ENCODE peak calls at places on chromosomes 12 and 14, in ten cellular contexts. One of them, this sample, is unnamed.

GRCh38 chr12:107167756-107168155 is 74.4 kb upstream of the CRY1 start:
- DNase-seq in omental fat pad: no peak
- DNase-seq in fibroblast of mammary gland: no peak
- DNase-seq in GM13977: no peak
- DNase-seq in activated CD8-positive, alpha-beta T cell treated with anti-CD3 and anti-CD28 coated beads for 36 hours: no peak
- DNase-seq in AG09309: no peak
- DNase-seq in astrocyte of the cerebellum: no peak
- DNase-seq in tibial nerve: no peak
- DNase-seq in tibial artery: no peak
- DNase-seq in left lung: no peak
- DNase-seq in this sample: no peak

GRCh38 chr12:27614866-27615265 is 81.4 kb upstream of the REP15 start:
- DNase-seq in omental fat pad: no peak
- DNase-seq in fibroblast of mammary gland: no peak
- DNase-seq in GM13977: no peak
- DNase-seq in activated CD8-positive, alpha-beta T cell treated with anti-CD3 and anti-CD28 coated beads for 36 hours: no peak
- DNase-seq in AG09309: no peak
- DNase-seq in astrocyte of the cerebellum: no peak
- DNase-seq in tibial nerve: no peak
- DNase-seq in tibial artery: no peak
- DNase-seq in left lung: no peak
- DNase-seq in this sample: no peak

GRCh38 chr12:91954326-91954725 is 191.3 kb downstream of the BTG1 start:
- DNase-seq in omental fat pad: no peak
- DNase-seq in fibroblast of mammary gland: no peak
- DNase-seq in GM13977: no peak
- DNase-seq in activated CD8-positive, alpha-beta T cell treated with anti-CD3 and anti-CD28 coated beads for 36 hours: no peak
- DNase-seq in AG09309: no peak
- DNase-seq in astrocyte of the cerebellum: no peak
- DNase-seq in tibial nerve: no peak
- DNase-seq in tibial artery: no peak
- DNase-seq in left lung: no peak
- DNase-seq in this sample: no peak

GRCh38 chr12:2627343-2628191 is 167.2 kb upstream of the FKBP4 start:
- DNase-seq in omental fat pad: no peak
- DNase-seq in fibroblast of mammary gland: no peak
- DNase-seq in GM13977: no peak
- DNase-seq in activated CD8-positive, alpha-beta T cell treated with anti-CD3 and anti-CD28 coated beads for 36 hours: no peak
- DNase-seq in AG09309: no peak
- DNase-seq in astrocyte of the cerebellum: no peak
- DNase-seq in tibial nerve: no peak
- DNase-seq in tibial artery: no peak
- DNase-seq in left lung: no peak
- DNase-seq in this sample: no peak

GRCh38 chr12:46959484-46959883 is 119.9 kb upstream of the PCED1B start:
- DNase-seq in omental fat pad: no peak
- DNase-seq in fibroblast of mammary gland: peak
- DNase-seq in GM13977: no peak
- DNase-seq in activated CD8-positive, alpha-beta T cell treated with anti-CD3 and anti-CD28 coated beads for 36 hours: no peak
- DNase-seq in AG09309: peak
- DNase-seq in astrocyte of the cerebellum: no peak
- DNase-seq in tibial nerve: no peak
- DNase-seq in tibial artery: no peak
- DNase-seq in left lung: no peak
- DNase-seq in this sample: peak

GRCh38 chr12:3214508-3215365 is 137.6 kb downstream of the TSPAN9 start:
- DNase-seq in omental fat pad: no peak
- DNase-seq in fibroblast of mammary gland: no peak
- DNase-seq in GM13977: no peak
- DNase-seq in activated CD8-positive, alpha-beta T cell treated with anti-CD3 and anti-CD28 coated beads for 36 hours: no peak
- DNase-seq in AG09309: no peak
- DNase-seq in astrocyte of the cerebellum: no peak
- DNase-seq in tibial nerve: no peak
- DNase-seq in tibial artery: no peak
- DNase-seq in left lung: peak
- DNase-seq in this sample: no peak

GRCh38 chr12:54648265-54648664 is at the start of gene DCD:
- DNase-seq in omental fat pad: no peak
- DNase-seq in fibroblast of mammary gland: no peak
- DNase-seq in GM13977: no peak
- DNase-seq in activated CD8-positive, alpha-beta T cell treated with anti-CD3 and anti-CD28 coated beads for 36 hours: no peak
- DNase-seq in AG09309: no peak
- DNase-seq in astrocyte of the cerebellum: no peak
- DNase-seq in tibial nerve: no peak
- DNase-seq in tibial artery: no peak
- DNase-seq in left lung: no peak
- DNase-seq in this sample: no peak

GRCh38 chr14:35965425-35965824 is 139.3 kb downstream of the BRMS1L start:
- DNase-seq in omental fat pad: no peak
- DNase-seq in fibroblast of mammary gland: no peak
- DNase-seq in GM13977: no peak
- DNase-seq in activated CD8-positive, alpha-beta T cell treated with anti-CD3 and anti-CD28 coated beads for 36 hours: no peak
- DNase-seq in AG09309: no peak
- DNase-seq in astrocyte of the cerebellum: no peak
- DNase-seq in tibial nerve: no peak
- DNase-seq in tibial artery: no peak
- DNase-seq in left lung: no peak
- DNase-seq in this sample: no peak

GRCh38 chr12:102167821-102168605 is 29.6 kb downstream of the PMCH start:
- DNase-seq in omental fat pad: no peak
- DNase-seq in fibroblast of mammary gland: peak
- DNase-seq in GM13977: peak
- DNase-seq in activated CD8-positive, alpha-beta T cell treated with anti-CD3 and anti-CD28 coated beads for 36 hours: no peak
- DNase-seq in AG09309: no peak
- DNase-seq in astrocyte of the cerebellum: no peak
- DNase-seq in tibial nerve: no peak
- DNase-seq in tibial artery: no peak
- DNase-seq in left lung: no peak
- DNase-seq in this sample: peak

GRCh38 chr12:123384994-123385376 is 1.1 kb downstream of the KMT5A start:
- DNase-seq in omental fat pad: no peak
- DNase-seq in fibroblast of mammary gland: peak
- DNase-seq in GM13977: no peak
- DNase-seq in activated CD8-positive, alpha-beta T cell treated with anti-CD3 and anti-CD28 coated beads for 36 hours: no peak
- DNase-seq in AG09309: no peak
- DNase-seq in astrocyte of the cerebellum: no peak
- DNase-seq in tibial nerve: no peak
- DNase-seq in tibial artery: no peak
- DNase-seq in left lung: no peak
- DNase-seq in this sample: peak

DNA sequence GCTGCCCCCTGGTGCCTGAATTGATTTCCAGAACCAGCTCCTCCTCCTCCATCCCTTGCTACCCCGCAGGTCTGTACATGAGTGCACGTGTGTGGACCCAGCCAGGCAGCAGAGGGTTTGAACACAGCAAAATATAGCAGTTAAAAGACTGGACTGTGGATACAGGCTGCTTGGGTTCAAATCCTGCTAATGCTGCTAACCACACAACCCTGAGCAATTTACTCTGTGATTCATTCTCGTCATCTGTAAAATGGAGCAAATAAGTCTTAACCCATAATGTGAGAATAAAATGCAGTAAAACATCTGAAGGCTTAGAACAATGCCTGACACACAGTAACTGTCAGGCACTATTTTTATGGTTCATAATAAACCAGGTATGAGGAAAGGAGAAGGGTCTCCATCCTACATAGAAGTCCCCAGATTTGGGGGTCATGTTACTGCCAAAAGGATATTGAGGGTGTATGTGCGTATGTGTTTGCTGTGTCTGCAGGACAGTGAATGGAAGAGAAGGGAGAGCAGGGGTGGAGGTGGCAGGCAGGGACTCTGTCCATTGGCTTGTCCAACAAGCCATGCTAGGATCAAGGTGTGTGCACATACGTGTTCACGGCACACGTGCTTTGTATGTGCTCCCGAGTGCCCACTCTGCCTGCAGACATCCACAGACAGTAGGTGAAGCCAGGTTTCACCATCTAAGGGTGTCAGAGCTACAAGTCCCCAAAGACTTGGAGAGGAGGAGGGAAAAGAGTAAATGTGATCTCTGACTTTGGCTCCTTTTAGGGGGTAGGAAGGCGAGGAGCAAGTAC is 1.5 kb upstream of the STAT6 start:
- DNase-seq in omental fat pad: no peak
- DNase-seq in fibroblast of mammary gland: no peak
- DNase-seq in GM13977: no peak
- DNase-seq in activated CD8-positive, alpha-beta T cell treated with anti-CD3 and anti-CD28 coated beads for 36 hours: no peak
- DNase-seq in AG09309: no peak
- DNase-seq in astrocyte of the cerebellum: no peak
- DNase-seq in tibial nerve: no peak
- DNase-seq in tibial artery: no peak
- DNase-seq in left lung: no peak
- DNase-seq in this sample: no peak
- TF ChIP-seq CTCF in omental fat pad: no peak
- TF ChIP-seq CTCF in fibroblast of mammary gland: no peak
- TF ChIP-seq CTCF in GM13977: peak
- TF ChIP-seq CTCF in activated CD8-positive, alpha-beta T cell treated with anti-CD3 and anti-CD28 coated beads for 36 hours: peak
- TF ChIP-seq CTCF in AG09309: peak
- TF ChIP-seq CTCF in astrocyte of the cerebellum: peak
- TF ChIP-seq CTCF in tibial nerve: peak
- TF ChIP-seq CTCF in tibial artery: peak
- TF ChIP-seq CTCF in left lung: peak
- TF ChIP-seq CTCF in this sample: no peak

DNA sequence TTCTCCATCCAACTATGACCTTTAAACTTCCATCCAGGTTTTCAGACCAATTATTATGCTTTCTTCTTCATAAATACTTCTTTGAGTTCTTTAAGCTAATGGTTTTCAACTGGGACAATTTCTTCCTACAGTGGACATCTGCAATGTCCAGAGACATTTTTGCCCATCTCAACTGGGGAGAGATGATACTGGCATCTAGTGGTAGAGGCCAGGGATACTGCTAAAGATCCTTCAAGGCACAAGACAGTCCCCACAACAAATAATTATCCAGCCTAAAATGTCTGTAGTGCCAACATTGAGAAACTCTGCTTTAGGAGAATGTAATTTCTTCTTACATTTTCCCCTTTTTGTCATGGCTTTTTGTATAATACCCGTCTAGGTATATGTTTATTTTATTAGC is 10.6 kb downstream of the TRHDE start:
- DNase-seq in omental fat pad: no peak
- DNase-seq in fibroblast of mammary gland: peak
- DNase-seq in GM13977: no peak
- DNase-seq in activated CD8-positive, alpha-beta T cell treated with anti-CD3 and anti-CD28 coated beads for 36 hours: no peak
- DNase-seq in AG09309: no peak
- DNase-seq in astrocyte of the cerebellum: no peak
- DNase-seq in tibial nerve: no peak
- DNase-seq in tibial artery: no peak
- DNase-seq in left lung: no peak
- DNase-seq in this sample: peak
- TF ChIP-seq CTCF in omental fat pad: no peak
- TF ChIP-seq CTCF in fibroblast of mammary gland: peak
- TF ChIP-seq CTCF in GM13977: peak
- TF ChIP-seq CTCF in activated CD8-positive, alpha-beta T cell treated with anti-CD3 and anti-CD28 coated beads for 36 hours: no peak
- TF ChIP-seq CTCF in AG09309: peak
- TF ChIP-seq CTCF in astrocyte of the cerebellum: peak
- TF ChIP-seq CTCF in tibial nerve: peak
- TF ChIP-seq CTCF in tibial artery: peak
- TF ChIP-seq CTCF in left lung: no peak
- TF ChIP-seq CTCF in this sample: peak

DNA sequence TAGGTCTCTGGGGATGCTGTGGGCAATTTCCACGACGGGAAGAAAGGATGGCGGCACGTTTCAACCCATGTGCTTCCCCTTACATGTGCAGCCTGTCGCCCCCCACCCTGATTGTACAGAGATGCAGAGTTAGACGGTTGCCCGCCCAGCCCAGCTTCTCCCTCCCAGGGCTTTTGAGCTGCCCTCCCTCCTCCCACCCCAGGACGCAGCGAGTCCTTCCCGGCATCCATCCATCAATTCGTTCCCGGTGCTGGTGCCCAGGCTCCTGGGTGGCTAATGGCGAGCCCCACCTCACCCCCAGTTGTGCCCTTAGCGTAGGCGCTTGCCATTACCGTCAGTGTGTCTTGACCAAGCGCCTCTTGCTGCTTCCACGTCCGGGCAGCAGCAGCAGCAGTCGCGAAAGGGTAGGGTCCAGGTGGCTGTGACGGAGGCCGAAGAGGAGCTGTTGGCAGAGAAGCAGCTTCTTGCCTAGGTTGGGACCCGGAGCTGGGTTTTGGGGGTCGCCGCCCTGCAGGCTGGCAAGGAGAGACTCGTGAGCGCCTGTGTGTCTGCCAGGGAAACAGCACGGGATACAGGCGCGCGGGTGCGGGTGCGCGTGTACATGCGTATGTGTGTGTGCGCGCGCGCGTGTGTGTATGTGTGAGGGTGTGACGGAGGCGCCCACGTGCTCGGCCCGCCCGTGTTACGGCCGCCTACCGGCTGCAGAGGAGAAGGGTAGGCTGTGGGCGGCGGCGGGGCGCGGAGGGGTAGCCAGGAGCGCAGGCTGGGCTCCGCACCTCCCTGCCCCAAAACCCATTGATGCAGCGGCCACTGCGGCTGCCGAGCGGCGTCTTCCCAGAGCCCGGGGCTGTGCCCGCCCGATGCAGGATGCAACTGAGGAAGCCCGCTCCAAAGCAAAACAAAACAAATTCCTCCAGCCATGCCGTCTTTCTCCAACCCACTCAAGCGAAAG is at the start of gene SLC6A15:
- DNase-seq in omental fat pad: no peak
- DNase-seq in fibroblast of mammary gland: peak
- DNase-seq in GM13977: peak
- DNase-seq in activated CD8-positive, alpha-beta T cell treated with anti-CD3 and anti-CD28 coated beads for 36 hours: peak
- DNase-seq in AG09309: no peak
- DNase-seq in astrocyte of the cerebellum: peak
- DNase-seq in tibial nerve: peak
- DNase-seq in tibial artery: peak
- DNase-seq in left lung: peak
- DNase-seq in this sample: peak
- TF ChIP-seq CTCF in omental fat pad: no peak
- TF ChIP-seq CTCF in fibroblast of mammary gland: peak
- TF ChIP-seq CTCF in GM13977: no peak
- TF ChIP-seq CTCF in activated CD8-positive, alpha-beta T cell treated with anti-CD3 and anti-CD28 coated beads for 36 hours: no peak
- TF ChIP-seq CTCF in AG09309: peak
- TF ChIP-seq CTCF in astrocyte of the cerebellum: peak
- TF ChIP-seq CTCF in tibial nerve: no peak
- TF ChIP-seq CTCF in tibial artery: no peak
- TF ChIP-seq CTCF in left lung: no peak
- TF ChIP-seq CTCF in this sample: peak

GRCh38 chr12:94460594-94460959 is 910 bp upstream of the CEP83 start:
- DNase-seq in omental fat pad: no peak
- DNase-seq in fibroblast of mammary gland: no peak
- DNase-seq in GM13977: no peak
- DNase-seq in activated CD8-positive, alpha-beta T cell treated with anti-CD3 and anti-CD28 coated beads for 36 hours: no peak
- DNase-seq in AG09309: no peak
- DNase-seq in astrocyte of the cerebellum: no peak
- DNase-seq in tibial nerve: no peak
- DNase-seq in tibial artery: no peak
- DNase-seq in left lung: no peak
- DNase-seq in this sample: no peak

GRCh38 chr12:94457331-94457730 is 2.3 kb downstream of the CEP83 start:
- DNase-seq in omental fat pad: no peak
- DNase-seq in fibroblast of mammary gland: peak
- DNase-seq in GM13977: peak
- DNase-seq in activated CD8-positive, alpha-beta T cell treated with anti-CD3 and anti-CD28 coated beads for 36 hours: no peak
- DNase-seq in AG09309: no peak
- DNase-seq in astrocyte of the cerebellum: no peak
- DNase-seq in tibial nerve: no peak
- DNase-seq in tibial artery: no peak
- DNase-seq in left lung: no peak
- DNase-seq in this sample: peak

GRCh38 chr12:94458882-94459772 is 540 bp downstream of the CEP83 start:
- DNase-seq in omental fat pad: no peak
- DNase-seq in fibroblast of mammary gland: peak
- DNase-seq in GM13977: peak
- DNase-seq in activated CD8-positive, alpha-beta T cell treated with anti-CD3 and anti-CD28 coated beads for 36 hours: peak
- DNase-seq in AG09309: no peak
- DNase-seq in astrocyte of the cerebellum: peak
- DNase-seq in tibial nerve: no peak
- DNase-seq in tibial artery: no peak
- DNase-seq in left lung: no peak
- DNase-seq in this sample: peak

GRCh38 chr12:94459773-94460593 is at the start of gene CEP83:
- DNase-seq in omental fat pad: peak
- DNase-seq in fibroblast of mammary gland: peak
- DNase-seq in GM13977: peak
- DNase-seq in activated CD8-positive, alpha-beta T cell treated with anti-CD3 and anti-CD28 coated beads for 36 hours: peak
- DNase-seq in AG09309: peak
- DNase-seq in astrocyte of the cerebellum: peak
- DNase-seq in tibial nerve: peak
- DNase-seq in tibial artery: peak
- DNase-seq in left lung: peak
- DNase-seq in this sample: peak
- TF ChIP-seq CTCF in omental fat pad: no peak
- TF ChIP-seq CTCF in fibroblast of mammary gland: no peak
- TF ChIP-seq CTCF in GM13977: no peak
- TF ChIP-seq CTCF in activated CD8-positive, alpha-beta T cell treated with anti-CD3 and anti-CD28 coated beads for 36 hours: no peak
- TF ChIP-seq CTCF in AG09309: no peak
- TF ChIP-seq CTCF in astrocyte of the cerebellum: no peak
- TF ChIP-seq CTCF in tibial nerve: no peak
- TF ChIP-seq CTCF in tibial artery: no peak
- TF ChIP-seq CTCF in left lung: no peak
- TF ChIP-seq CTCF in this sample: no peak